ENCODE peak calls at places on chromosome 2, in six cellular contexts. Z is suprapubic skin; E is transverse colon; R is IMR-90; C is left ventricle myocardium inferior; I is effector memory CD4-positive, alpha-beta T cell. S is an unnamed sample.

GRCh38 chr2:229342376-229342775 is 71.3 kb upstream of the PID1 start:
- DNase-seq in C (peak; percentile 28), I (no peak), Z (no peak), E (peak; percentile 31), R (no peak), S (no peak)

GRCh38 chr2:18083806-18084205 is 205.3 kb downstream of the KCNS3 start:
- DNase-seq in R (no peak), C (no peak), Z (no peak), I (no peak), E (no peak), S (no peak)

GRCh38 chr2:203805485-203805838 is 62.1 kb upstream of the CTLA4 start:
- DNase-seq in R (no peak), C (no peak), E (no peak), I (no peak), Z (no peak), S (no peak)

GRCh38 chr2:134232461-134232860 is 21.4 kb upstream of the MGAT5 start:
- DNase-seq in R (no peak), C (no peak), I (no peak), E (no peak), Z (no peak), S (no peak)

GRCh38 chr2:230907361-230908093 is 17.5 kb downstream of the GPR55 start:
- DNase-seq in I (no peak), E (no peak), C (no peak), Z (peak; percentile 35), R (no peak), S (no peak)

GRCh38 chr2:45857206-45857605 is 205.7 kb downstream of the PRKCE start:
- DNase-seq in Z (no peak), E (no peak), R (no peak), I (no peak), C (no peak), S (no peak)

GRCh38 chr2:200860092-200860795 is 4.2 kb downstream of the CLK1 start:
- DNase-seq in C (no peak), E (no peak), I (no peak), R (no peak), Z (no peak), S (no peak)

GRCh38 chr2:220366765-220367164 is 739.3 kb downstream of the SLC4A3 start:
- DNase-seq in I (no peak), Z (no peak), E (no peak), R (no peak), C (no peak), S (no peak)

GRCh38 chr2:189287982-189288494 is 108.5 kb upstream of the COL5A2 start:
- DNase-seq in I (no peak), Z (no peak), C (no peak), R (peak; percentile 91), E (no peak), S (no peak)

GRCh38 chr2:62465741-62466500 is 40.1 kb downstream of the TMEM17 start:
- DNase-seq in C (no peak), E (no peak), R (no peak), I (no peak), Z (no peak), S (no peak)

DNA sequence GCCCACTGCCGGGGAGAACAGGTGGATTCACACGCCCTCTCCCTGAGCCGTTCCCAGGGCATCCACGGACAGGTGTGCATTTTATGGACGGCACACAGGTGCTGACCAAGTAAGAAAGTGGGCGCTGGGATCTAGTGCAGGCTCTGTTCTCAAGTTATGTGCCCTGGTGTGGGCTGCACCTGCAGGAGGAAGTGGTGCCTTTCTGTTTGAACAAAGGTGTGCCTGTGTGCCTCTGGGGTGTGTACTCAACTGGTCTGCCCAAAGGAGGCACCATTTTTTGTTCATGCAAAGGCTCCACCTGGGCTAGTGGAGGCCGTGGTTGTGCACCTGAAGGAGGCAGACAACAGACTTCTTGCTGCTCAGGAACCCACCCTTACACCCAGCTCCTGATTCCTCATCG is 88.2 kb upstream of the HK2 start:
- DNase-seq in R (no peak), I (no peak), Z (no peak), C (no peak), E (peak; percentile 38), S (no peak)
- H3K27ac ChIP-seq in R (no peak overlapping the region), I (no peak overlapping the region), Z (no peak overlapping the region), C (no peak overlapping the region), E (no peak overlapping the region), S (peak overlapping the region; percentile 73)

DNA sequence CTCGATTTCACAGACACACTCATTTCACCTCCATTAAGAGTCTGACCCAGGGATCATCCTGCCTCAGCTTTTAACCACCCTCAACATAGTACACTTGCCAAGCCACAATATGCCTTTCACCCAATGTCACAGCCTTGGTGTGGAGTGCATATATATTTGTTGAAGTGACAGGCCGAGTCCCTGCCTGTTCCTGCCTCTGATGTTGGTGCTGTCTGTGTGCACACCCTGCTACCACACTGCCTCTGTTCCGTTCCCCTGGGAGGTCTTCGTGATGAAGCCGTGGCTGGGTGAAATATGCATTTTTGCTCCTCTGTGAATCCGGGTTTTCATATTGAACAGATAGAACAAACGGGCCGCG is 90.3 kb downstream of the RNF144A start:
- DNase-seq in C (no peak), I (no peak), R (no peak), E (no peak), Z (no peak), S (no peak)
- H3K27ac ChIP-seq in C (peak overlapping the region; percentile 88), I (no peak overlapping the region), R (no peak overlapping the region), E (peak overlapping the region; percentile 73), Z (no peak overlapping the region), S (no peak overlapping the region)

DNA sequence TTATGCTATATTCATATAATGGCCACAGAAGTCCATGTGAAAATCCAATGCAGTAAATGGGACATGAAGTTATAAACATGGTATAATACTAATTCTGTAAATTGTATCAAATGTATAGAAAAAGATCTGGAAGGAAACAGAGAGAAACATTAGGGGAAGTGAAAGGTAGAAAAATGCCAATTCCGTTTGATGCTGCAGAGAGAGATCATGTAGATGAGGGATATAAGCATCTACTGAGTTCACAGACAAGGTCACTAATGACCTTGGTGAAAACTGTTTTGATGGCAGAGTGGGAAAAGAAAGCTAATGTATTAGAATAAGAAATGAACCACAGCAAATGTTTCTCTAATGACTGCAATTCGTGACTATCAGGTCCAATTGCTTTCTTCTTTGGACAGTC is 56.0 kb downstream of the BARD1 start:
- DNase-seq in E (no peak), Z (no peak), C (no peak), I (no peak), R (no peak), S (no peak)
- H3K27ac ChIP-seq in E (no peak overlapping the region), Z (no peak overlapping the region), C (no peak overlapping the region), I (no peak overlapping the region), R (no peak overlapping the region), S (no peak overlapping the region)

GRCh38 chr2:43023791-43024514 is 202.5 kb downstream of the ZFP36L2 start:
- DNase-seq in E (no peak), C (no peak), I (no peak), Z (no peak), R (no peak), S (no peak)
- H3K27ac ChIP-seq in E (no peak overlapping the region), C (no peak overlapping the region), I (no peak overlapping the region), Z (no peak overlapping the region), R (no peak overlapping the region), S (no peak overlapping the region)

GRCh38 chr2:8836979-8837794 is at the start of gene KIDINS220:
- DNase-seq in I (peak; percentile 78), E (peak; percentile 89), Z (peak; percentile 93), R (peak; percentile 77), C (peak; percentile 83), S (peak; percentile 71)
- H3K27ac ChIP-seq in I (peak within 1 kb of the TSS; percentile 71), E (peak within 1 kb of the TSS; percentile 85), Z (peak within 1 kb of the TSS; percentile 82), R (peak within 1 kb of the TSS; percentile 82), C (peak within 1 kb of the TSS; percentile 91), S (no peak within 1 kb of the TSS)